ENCODE peak calls at places on chromosome 6, in five cellular contexts. W is H1, I is endothelial cell of umbilical vein, T is WTC11, Z is K562. X is an unnamed sample.

GRCh38 chr6:6758915-6759654 is 170.6 kb downstream of the LY86 start:
- DNase-seq in Z (peak), T (peak), I (peak), W (no peak), X (peak)

GRCh38 chr6:14228571-14228970 is 111.0 kb downstream of the CD83 start:
- DNase-seq in W (no peak), I (no peak), Z (no peak), T (no peak), X (no peak)

GRCh38 chr6:126720326-126720725 is 380.4 kb downstream of the CENPW start:
- DNase-seq in W (no peak), T (no peak), I (no peak), Z (no peak), X (no peak)

GRCh38 chr6:127188752-127189151 is 70.3 kb downstream of the RSPO3 start:
- DNase-seq in W (no peak), T (no peak), Z (no peak), I (no peak), X (no peak)

GRCh38 chr6:79524065-79524464 is 13.2 kb downstream of the LCA5 start:
- DNase-seq in T (no peak), W (no peak), I (no peak), Z (no peak), X (no peak)

GRCh38 chr6:4185419-4185818 is 50.0 kb upstream of the ECI2 start:
- DNase-seq in I (no peak), W (no peak), T (no peak), Z (no peak), X (no peak)

GRCh38 chr6:29887330-29887818 is 55.0 kb upstream of the HLA-A start:
- DNase-seq in Z (no peak), I (no peak), T (peak), W (no peak), X (no peak)

GRCh38 chr6:9999806-10000205 is 415.1 kb downstream of the TFAP2A start:
- DNase-seq in I (no peak), Z (no peak), T (no peak), W (no peak), X (no peak)

GRCh38 chr6:137044366-137045220 is at the start of gene IL20RA:
- DNase-seq in I (no peak), T (peak), W (no peak), Z (no peak), X (peak)
- TF ChIP-seq JUN in I (no peak), T (no peak), W (no peak), Z (no peak), X (no peak)

GRCh38 chr6:139800837-139801236 is 426.4 kb upstream of the CITED2 start:
- DNase-seq in Z (no peak), T (no peak), I (no peak), W (no peak), X (no peak)

DNA sequence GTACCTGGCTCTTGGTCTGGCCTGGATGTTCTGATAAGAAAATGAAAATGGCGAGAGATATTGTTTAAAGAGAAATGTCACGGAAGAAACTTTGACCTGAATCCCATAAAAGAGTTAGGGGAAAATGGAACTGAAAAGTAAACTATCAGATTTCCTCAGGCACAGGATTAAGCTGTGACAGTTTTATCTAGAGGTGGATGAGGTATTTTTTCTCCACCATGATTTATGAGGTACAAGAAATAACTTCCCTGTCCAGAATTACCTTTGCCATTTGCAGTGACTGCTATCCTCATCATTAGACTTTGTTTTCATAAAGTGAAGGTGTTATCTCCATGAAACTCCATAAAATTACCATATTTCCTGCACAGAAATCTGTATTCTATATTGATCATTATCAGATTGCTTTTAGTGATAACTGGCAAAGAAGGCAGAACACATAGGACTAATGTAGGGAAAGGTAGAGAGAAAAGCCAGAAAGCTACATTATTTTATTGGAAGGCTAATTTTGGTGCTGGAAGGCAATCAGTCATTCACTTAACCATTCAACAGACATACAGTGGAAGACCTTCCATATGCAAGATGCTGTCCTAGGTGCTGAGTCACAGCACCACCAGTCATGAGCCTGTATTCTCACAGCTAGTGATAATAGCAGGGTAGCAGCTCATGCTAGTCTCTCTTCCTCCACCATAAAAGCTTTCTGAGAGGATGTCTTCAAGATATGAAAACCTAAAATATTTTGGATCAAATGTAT is 427.3 kb upstream of the CITED2 start:
- DNase-seq in T (no peak), Z (no peak), I (no peak), W (no peak), X (peak)
- TF ChIP-seq JUN in T (no peak), Z (no peak), I (no peak), W (no peak), X (no peak)

GRCh38 chr6:40999498-41000070 is 39.4 kb downstream of the UNC5CL start:
- DNase-seq in I (peak), Z (peak), T (peak), W (peak), X (peak)
- TF ChIP-seq JUN in I (no peak), Z (no peak), T (no peak), W (no peak), X (no peak)

GRCh38 chr6:134115715-134116074 is 63.3 kb upstream of the SLC2A12 start:
- DNase-seq in T (no peak), I (no peak), W (no peak), Z (no peak), X (no peak)
- TF ChIP-seq JUN in T (no peak), I (no peak), W (no peak), Z (no peak), X (no peak)

DNA sequence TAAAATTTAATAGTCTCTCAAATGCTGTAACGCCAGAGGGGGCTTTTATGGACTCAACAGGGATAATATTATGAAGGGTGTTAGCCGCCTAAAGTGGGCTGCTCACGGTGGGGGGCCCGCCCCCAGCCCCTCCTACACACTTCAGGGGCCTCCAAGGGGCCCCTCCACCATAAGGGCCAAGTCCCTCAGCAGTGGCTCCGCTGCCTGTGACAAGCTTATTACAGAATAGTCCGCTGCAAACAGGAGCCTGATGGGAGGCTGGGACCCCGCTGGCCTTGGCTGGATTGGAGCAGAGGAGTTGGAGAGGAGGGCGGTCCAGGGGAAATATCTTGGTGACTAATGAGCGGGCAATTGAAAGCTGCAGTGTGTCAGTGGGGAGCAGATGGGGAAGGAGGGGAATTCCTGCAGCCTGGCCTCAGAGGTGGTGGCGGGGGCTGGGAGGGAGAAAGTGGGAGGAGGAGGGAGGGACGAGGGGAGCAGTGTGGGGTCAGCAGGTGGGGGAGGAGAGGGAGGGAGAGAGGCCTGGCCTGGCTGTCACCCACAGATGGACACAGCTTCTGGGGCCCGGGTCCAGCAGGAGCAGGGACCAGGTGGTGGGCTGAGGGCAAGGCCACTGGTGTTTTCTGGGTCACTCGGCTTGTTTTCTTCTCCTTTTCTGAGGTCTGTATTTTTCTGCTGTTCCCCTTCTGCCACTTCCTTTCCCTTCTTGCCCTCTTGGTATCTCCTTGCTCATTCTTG is 57.6 kb upstream of the FOXP4 start:
- DNase-seq in W (no peak), T (peak), Z (no peak), I (peak), X (no peak)
- TF ChIP-seq JUN in W (no peak), T (no peak), Z (no peak), I (no peak), X (no peak)